ENCODE peak calls at places on chromosome 1, in nine cellular contexts. One of them, this sample, is unnamed.

GRCh38 chr1:204711947-204712701 is 26.6 kb upstream of the LRRN2 start:
- DNase-seq in gastrocnemius medialis: peak
- DNase-seq in NCI-H1694: peak
- DNase-seq in EH: no peak
- DNase-seq in fibroblast of the conjunctiva: no peak
- DNase-seq in stimulated activated CD8-positive, alpha-beta memory T cell treated with anti-CD3 and anti-CD28 coated beads, Interleukin-15, amount 100 ng/mL, for 4 hours: no peak
- DNase-seq in astrocyte of the spinal cord: no peak
- DNase-seq in hypothalamus: no peak
- DNase-seq in AG04450: no peak
- DNase-seq in this sample: no peak

GRCh38 chr1:23019851-23020625 is 770 bp downstream of the KDM1A start:
- DNase-seq in stimulated activated CD8-positive, alpha-beta memory T cell treated with anti-CD3 and anti-CD28 coated beads, Interleukin-15, amount 100 ng/mL, for 4 hours: no peak
- DNase-seq in EH: peak
- DNase-seq in hypothalamus: no peak
- DNase-seq in gastrocnemius medialis: no peak
- DNase-seq in NCI-H1694: no peak
- DNase-seq in AG04450: no peak
- DNase-seq in fibroblast of the conjunctiva: peak
- DNase-seq in astrocyte of the spinal cord: peak
- DNase-seq in this sample: no peak

GRCh38 chr1:41387667-41388091 is 26.4 kb downstream of the FOXO6 start:
- DNase-seq in EH: peak
- DNase-seq in hypothalamus: no peak
- DNase-seq in AG04450: peak
- DNase-seq in stimulated activated CD8-positive, alpha-beta memory T cell treated with anti-CD3 and anti-CD28 coated beads, Interleukin-15, amount 100 ng/mL, for 4 hours: no peak
- DNase-seq in NCI-H1694: peak
- DNase-seq in fibroblast of the conjunctiva: peak
- DNase-seq in astrocyte of the spinal cord: peak
- DNase-seq in gastrocnemius medialis: no peak
- DNase-seq in this sample: no peak

GRCh38 chr1:27427836-27428315 is 35.5 kb downstream of the GPR3 start:
- DNase-seq in AG04450: no peak
- DNase-seq in hypothalamus: no peak
- DNase-seq in EH: peak
- DNase-seq in stimulated activated CD8-positive, alpha-beta memory T cell treated with anti-CD3 and anti-CD28 coated beads, Interleukin-15, amount 100 ng/mL, for 4 hours: no peak
- DNase-seq in astrocyte of the spinal cord: no peak
- DNase-seq in gastrocnemius medialis: no peak
- DNase-seq in NCI-H1694: no peak
- DNase-seq in fibroblast of the conjunctiva: no peak
- DNase-seq in this sample: no peak

GRCh38 chr1:12177999-12178441 is 11.2 kb downstream of the TNFRSF1B start:
- DNase-seq in fibroblast of the conjunctiva: peak
- DNase-seq in gastrocnemius medialis: peak
- DNase-seq in hypothalamus: no peak
- DNase-seq in astrocyte of the spinal cord: peak
- DNase-seq in NCI-H1694: no peak
- DNase-seq in EH: peak
- DNase-seq in AG04450: peak
- DNase-seq in stimulated activated CD8-positive, alpha-beta memory T cell treated with anti-CD3 and anti-CD28 coated beads, Interleukin-15, amount 100 ng/mL, for 4 hours: peak
- DNase-seq in this sample: no peak

GRCh38 chr1:36350659-36351171 is 27.3 kb upstream of the EVA1B start:
- DNase-seq in NCI-H1694: no peak
- DNase-seq in stimulated activated CD8-positive, alpha-beta memory T cell treated with anti-CD3 and anti-CD28 coated beads, Interleukin-15, amount 100 ng/mL, for 4 hours: no peak
- DNase-seq in gastrocnemius medialis: peak
- DNase-seq in hypothalamus: no peak
- DNase-seq in astrocyte of the spinal cord: peak
- DNase-seq in fibroblast of the conjunctiva: no peak
- DNase-seq in EH: peak
- DNase-seq in AG04450: no peak
- DNase-seq in this sample: no peak

GRCh38 chr1:198763298-198763714 is 124.5 kb downstream of the PTPRC start:
- DNase-seq in stimulated activated CD8-positive, alpha-beta memory T cell treated with anti-CD3 and anti-CD28 coated beads, Interleukin-15, amount 100 ng/mL, for 4 hours: no peak
- DNase-seq in NCI-H1694: no peak
- DNase-seq in AG04450: no peak
- DNase-seq in gastrocnemius medialis: no peak
- DNase-seq in fibroblast of the conjunctiva: no peak
- DNase-seq in EH: peak
- DNase-seq in hypothalamus: no peak
- DNase-seq in astrocyte of the spinal cord: no peak
- DNase-seq in this sample: no peak

GRCh38 chr1:239899747-239900146 is 191.9 kb upstream of the FMN2 start:
- DNase-seq in gastrocnemius medialis: no peak
- DNase-seq in AG04450: no peak
- DNase-seq in NCI-H1694: no peak
- DNase-seq in astrocyte of the spinal cord: no peak
- DNase-seq in fibroblast of the conjunctiva: no peak
- DNase-seq in stimulated activated CD8-positive, alpha-beta memory T cell treated with anti-CD3 and anti-CD28 coated beads, Interleukin-15, amount 100 ng/mL, for 4 hours: no peak
- DNase-seq in hypothalamus: no peak
- DNase-seq in EH: no peak
- DNase-seq in this sample: no peak

GRCh38 chr1:81915937-81916336 is 115.2 kb downstream of the ADGRL2 start:
- DNase-seq in hypothalamus: no peak
- DNase-seq in gastrocnemius medialis: no peak
- DNase-seq in EH: no peak
- DNase-seq in stimulated activated CD8-positive, alpha-beta memory T cell treated with anti-CD3 and anti-CD28 coated beads, Interleukin-15, amount 100 ng/mL, for 4 hours: no peak
- DNase-seq in AG04450: no peak
- DNase-seq in NCI-H1694: no peak
- DNase-seq in astrocyte of the spinal cord: no peak
- DNase-seq in fibroblast of the conjunctiva: no peak
- DNase-seq in this sample: no peak

GRCh38 chr1:200150721-200151120 is 123.2 kb downstream of the NR5A2 start:
- DNase-seq in EH: peak
- DNase-seq in AG04450: no peak
- DNase-seq in NCI-H1694: no peak
- DNase-seq in hypothalamus: no peak
- DNase-seq in astrocyte of the spinal cord: peak
- DNase-seq in gastrocnemius medialis: no peak
- DNase-seq in fibroblast of the conjunctiva: peak
- DNase-seq in stimulated activated CD8-positive, alpha-beta memory T cell treated with anti-CD3 and anti-CD28 coated beads, Interleukin-15, amount 100 ng/mL, for 4 hours: no peak
- DNase-seq in this sample: peak

This sample was measured in Panc1.